ENCODE peak calls at places on chromosomes 1 and 21, in six cellular contexts. Q is H9; A is fibroblast of pulmonary artery; R is GM12865; D is activated CD8-positive, alpha-beta T cell treated with anti-CD3 and anti-CD28 coated beads for 36 hours; P is Calu3. H is an unnamed sample.

GRCh38 chr21:45069711-45070110 is 4.7 kb upstream of the ADARB1 start:
- DNase-seq in D (no peak), R (no peak), A (no peak), P (no peak), Q (no peak), H (no peak)

GRCh38 chr1:79945391-79945790 is 938.9 kb upstream of the ADGRL4 start:
- DNase-seq in R (no peak), Q (no peak), P (no peak), A (peak), D (no peak), H (no peak)

GRCh38 chr21:30800605-30801004 is 12.5 kb downstream of the KRTAP8-1 start:
- DNase-seq in Q (no peak), D (no peak), P (no peak), A (no peak), R (no peak), H (no peak)

GRCh38 chr1:174788981-174789380 is 210.8 kb upstream of the CACYBP start:
- DNase-seq in P (no peak), R (no peak), D (no peak), Q (no peak), A (peak), H (no peak)

GRCh38 chr1:97934491-97934890 is 13.7 kb upstream of the DPYD start:
- DNase-seq in D (no peak), P (no peak), R (no peak), Q (no peak), A (no peak), H (no peak)

GRCh38 chr1:37471345-37472231 is 2.8 kb upstream of the ZC3H12A start:
- DNase-seq in R (no peak), D (no peak), P (peak), A (peak), Q (peak), H (no peak)

GRCh38 chr21:43659136-43660000 is at the start of the genes HSF2BP and RRP1B:
- DNase-seq in Q (peak), A (peak), D (peak), P (peak), R (peak), H (peak)

GRCh38 chr1:41612953-41613352 is 128.5 kb upstream of the EDN2 start:
- DNase-seq in D (no peak), A (peak), P (no peak), R (no peak), Q (no peak), H (no peak)

GRCh38 chr1:59502009-59502691 is 205.3 kb downstream of the FGGY start:
- DNase-seq in A (no peak), Q (no peak), R (no peak), P (no peak), D (no peak), H (no peak)

GRCh38 chr21:26845066-26845749 is at the start of gene ADAMTS1:
- DNase-seq in P (peak), R (no peak), D (peak), A (peak), Q (peak), H (no peak)

GRCh38 chr21:26844258-26845065 is 747 bp downstream of the ADAMTS1 start:
- DNase-seq in R (no peak), D (no peak), A (peak), Q (peak), P (peak), H (no peak)

GRCh38 chr21:26847951-26848350 is 2.7 kb upstream of the ADAMTS1 start:
- DNase-seq in P (no peak), Q (no peak), A (no peak), R (no peak), D (no peak), H (no peak)

GRCh38 chr21:26845750-26846035 is 484 bp upstream of the ADAMTS1 start:
- DNase-seq in P (no peak), A (no peak), Q (no peak), D (no peak), R (no peak), H (no peak)

DNA sequence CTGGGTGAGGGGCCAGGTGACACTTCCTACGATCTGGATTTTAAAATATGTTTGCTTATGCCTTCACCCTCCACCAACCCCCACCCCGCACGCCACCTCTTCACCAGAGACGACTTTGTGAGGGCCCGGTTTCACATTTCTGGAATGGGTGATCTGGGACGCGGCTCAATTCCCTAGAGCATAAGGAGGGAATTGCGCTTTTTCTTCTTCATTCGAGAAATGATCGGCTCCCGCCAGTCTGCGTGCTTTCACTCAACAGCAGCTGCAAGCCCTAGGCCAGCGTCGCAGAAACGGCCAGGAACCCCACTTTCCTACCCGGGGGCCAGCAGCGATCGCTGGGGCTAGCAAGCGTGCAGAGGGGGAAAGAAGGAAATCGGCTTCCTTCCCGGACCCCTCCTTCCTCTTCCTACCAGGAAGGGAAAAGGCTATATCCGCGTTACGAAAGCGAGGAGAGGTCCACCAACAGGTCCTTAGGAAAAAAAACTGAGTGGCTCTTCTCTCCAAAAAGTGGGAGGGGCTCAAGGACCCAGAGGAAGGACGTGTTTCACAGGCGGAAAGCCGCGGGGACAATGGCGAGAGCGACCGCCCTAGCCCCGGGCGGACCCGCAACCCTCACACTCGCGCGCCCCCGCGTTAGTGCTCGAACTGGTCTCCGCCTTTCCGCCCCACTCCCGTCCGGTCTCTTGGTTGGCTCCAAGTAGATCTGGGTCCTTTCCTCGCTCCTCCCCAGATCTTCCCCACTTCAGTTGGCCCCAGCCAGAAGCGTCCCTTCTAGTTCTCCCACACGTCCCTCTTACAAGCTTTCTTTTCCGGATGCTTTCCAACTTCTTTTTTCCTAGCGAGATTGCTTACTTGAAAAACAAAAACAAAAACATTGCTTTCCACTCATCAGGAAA is 1.1 kb upstream of the ADAMTS1 start:
- DNase-seq in A (peak), Q (peak), D (peak), P (peak), R (no peak), H (no peak)
- TF ChIP-seq CTCF in A (peak), Q (peak), D (no peak), P (no peak), R (no peak), H (no peak)

GRCh38 chr1:3578433-3578805 is 32.9 kb downstream of the MEGF6 start:
- DNase-seq in Q (no peak), A (no peak), R (no peak), P (no peak), D (no peak), H (no peak)
- TF ChIP-seq CTCF in Q (no peak), A (no peak), R (no peak), P (no peak), D (no peak), H (no peak)

DNA sequence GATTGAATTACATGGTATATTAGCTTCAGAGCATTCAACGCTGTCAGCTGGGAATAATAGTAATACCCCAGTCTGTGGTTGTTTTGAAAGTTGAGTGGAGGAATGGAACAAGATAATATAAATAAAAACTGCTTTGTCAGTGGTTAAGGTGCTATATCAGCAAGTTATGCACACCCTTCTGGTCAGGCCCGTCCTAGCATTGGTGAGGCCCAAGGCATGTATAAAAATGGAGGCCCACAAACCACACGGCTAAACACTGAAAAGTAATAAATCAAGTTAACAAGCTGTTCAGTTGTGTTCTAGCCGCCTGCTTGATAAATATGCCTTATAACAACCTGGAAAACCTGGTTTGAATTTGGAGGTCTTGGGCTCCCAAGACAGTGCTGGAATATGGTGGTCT is 77.4 kb downstream of the PSMG1 start:
- DNase-seq in P (no peak), A (no peak), Q (no peak), D (no peak), R (no peak), H (no peak)
- TF ChIP-seq CTCF in P (no peak), A (no peak), Q (no peak), D (no peak), R (no peak), H (no peak)

GRCh38 chr1:64659478-64659877 is 85.4 kb upstream of the RAVER2 start:
- DNase-seq in R (no peak), Q (no peak), A (no peak), P (no peak), D (no peak), H (no peak)

GRCh38 chr1:64664287-64664686 is 80.6 kb upstream of the RAVER2 start:
- DNase-seq in D (no peak), A (no peak), R (no peak), Q (no peak), P (no peak), H (no peak)

GRCh38 chr1:64669098-64669675 is 75.7 kb upstream of the RAVER2 start:
- DNase-seq in A (no peak), R (no peak), D (no peak), Q (no peak), P (no peak), H (no peak)

GRCh38 chr1:64663654-64664053 is 81.2 kb upstream of the RAVER2 start:
- DNase-seq in Q (peak), R (peak), A (no peak), P (peak), D (peak), H (peak)
- TF ChIP-seq CTCF in Q (no peak), R (peak), A (peak), P (peak), D (peak), H (no peak)

GRCh38 chr1:156130578-156130942 is 16.0 kb downstream of the LMNA start:
- DNase-seq in D (no peak), P (no peak), A (no peak), Q (no peak), R (no peak), H (no peak)
- TF ChIP-seq CTCF in D (no peak), P (peak), A (no peak), Q (no peak), R (no peak), H (no peak)

DNA sequence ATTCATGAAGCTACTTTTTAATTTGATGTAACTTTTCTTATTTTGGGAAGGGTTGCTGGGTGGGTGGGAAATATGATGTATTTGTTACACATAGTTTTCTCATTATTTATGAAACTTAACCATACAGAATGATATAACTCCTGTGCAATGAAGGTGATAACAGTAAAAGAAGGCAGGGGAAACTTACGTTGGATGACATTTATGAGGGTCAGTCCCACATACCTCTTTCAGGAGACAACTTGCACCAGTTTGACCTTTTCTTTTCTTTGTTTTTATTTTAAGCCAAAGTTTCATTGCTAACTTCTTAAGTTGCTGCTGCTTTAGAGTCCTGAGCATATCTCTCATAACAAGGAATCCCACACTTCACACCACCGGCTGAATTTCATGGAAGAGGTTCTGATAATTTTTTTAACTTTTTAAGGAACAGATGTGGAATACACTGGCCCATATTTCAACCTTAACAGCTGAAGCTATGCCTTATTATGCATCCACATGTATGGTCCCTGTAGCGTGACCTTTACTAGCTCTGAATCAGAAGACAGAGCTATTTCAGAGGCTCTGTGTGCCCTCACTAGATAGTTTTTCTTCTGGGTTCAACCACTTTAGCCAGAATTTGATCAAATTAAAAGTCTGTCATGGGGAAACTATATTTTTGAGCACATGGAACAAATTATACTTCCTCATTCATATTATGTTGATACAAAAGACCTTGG is 28.0 kb upstream of the KIAA1614 start:
- DNase-seq in Q (no peak), D (no peak), A (no peak), P (no peak), R (no peak), H (no peak)
- TF ChIP-seq CTCF in Q (no peak), D (no peak), A (no peak), P (no peak), R (no peak), H (no peak)

DNA sequence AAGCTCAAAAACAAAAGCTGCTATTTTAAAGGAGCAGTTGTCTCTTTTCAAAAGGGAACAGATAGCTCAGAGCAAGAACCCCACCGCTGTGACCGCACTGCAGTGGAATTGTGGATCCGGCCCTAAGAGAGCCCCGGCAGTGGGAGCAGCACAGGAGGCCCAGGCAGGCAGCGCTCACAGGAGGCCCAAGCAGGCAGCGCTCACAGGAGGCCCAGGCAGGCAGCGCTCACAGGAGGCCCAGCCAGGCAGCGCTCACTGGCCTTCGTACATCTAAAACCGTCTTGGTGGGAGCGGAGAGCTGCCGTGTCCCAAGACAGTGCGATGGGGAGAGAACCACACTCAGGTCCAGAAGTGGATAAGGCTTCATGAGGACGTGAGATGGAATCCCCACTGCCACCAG is 4.0 kb downstream of the TFF3 start:
- DNase-seq in A (no peak), R (no peak), P (no peak), D (no peak), Q (no peak), H (no peak)
- TF ChIP-seq CTCF in A (no peak), R (no peak), P (no peak), D (no peak), Q (no peak), H (no peak)

DNA sequence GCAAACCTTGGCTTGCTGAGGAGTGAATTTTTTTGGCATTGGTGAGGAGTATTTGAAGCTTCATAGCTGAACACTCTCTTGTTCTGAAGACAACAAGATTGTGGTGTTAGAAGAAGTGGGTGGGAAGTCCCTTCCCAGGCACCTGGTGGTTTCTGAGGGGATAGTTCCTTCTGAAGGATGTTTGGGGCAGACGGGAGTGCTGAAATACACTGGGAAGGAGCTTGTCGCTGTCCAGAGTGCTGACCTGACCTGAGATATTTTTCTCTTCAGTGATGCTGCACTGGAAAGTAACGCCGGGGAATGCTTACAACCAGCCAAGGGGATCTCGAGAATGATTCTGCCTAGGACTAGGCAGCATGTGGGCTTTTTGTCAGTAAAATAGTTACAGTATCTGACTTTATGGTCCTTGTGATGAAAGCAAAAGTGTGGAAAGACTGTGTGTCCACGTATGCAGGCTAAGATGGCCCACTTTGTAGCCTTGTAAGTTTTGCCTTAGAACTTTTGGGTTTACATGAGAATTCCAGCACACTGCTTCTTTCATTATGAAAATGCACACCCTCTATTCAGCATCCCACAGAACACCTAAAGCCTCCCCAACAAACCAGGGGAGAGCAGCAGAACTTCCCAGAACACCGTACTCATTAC is 33.1 kb upstream of the NFASC start:
- DNase-seq in A (peak), R (peak), D (peak), P (peak), Q (peak), H (peak)
- TF ChIP-seq CTCF in A (no peak), R (no peak), D (no peak), P (no peak), Q (peak), H (no peak)

GRCh38 chr1:189429610-189430009 is 1048.1 kb downstream of the BRINP3 start:
- DNase-seq in A (peak), D (no peak), P (peak), Q (peak), R (peak), H (peak)
- TF ChIP-seq CTCF in A (peak), D (peak), P (peak), Q (peak), R (peak), H (peak)

GRCh38 chr1:172999349-172999748 is 51.4 kb downstream of the TNFSF18 start:
- DNase-seq in Q (no peak), A (peak), P (no peak), R (no peak), D (no peak), H (no peak)

GRCh38 chr1:173002891-173003582 is 47.7 kb downstream of the TNFSF18 start:
- DNase-seq in P (no peak), A (peak), D (no peak), R (no peak), Q (no peak), H (no peak)

GRCh38 chr1:173009597-173009996 is 41.1 kb downstream of the TNFSF18 start:
- DNase-seq in R (no peak), D (no peak), P (no peak), Q (no peak), A (peak), H (no peak)

GRCh38 chr1:173005196-173005864 is 45.4 kb downstream of the TNFSF18 start:
- DNase-seq in P (no peak), D (no peak), Q (no peak), R (no peak), A (peak), H (no peak)
- TF ChIP-seq CTCF in P (no peak), D (no peak), Q (no peak), R (no peak), A (peak), H (no peak)